ENCODE peak calls at places on chromosomes 7 and 10, in ten cellular contexts. T is spleen; C is NCI-H460; R is stimulated activated CD8-positive, alpha-beta memory T cell treated with anti-CD3 and anti-CD28 coated beads, Interleukin-7, amount 100 ng/mL, for 1 hour; K is T-helper 1 cell; O is kidney tubule cell; P is right lobe of liver; A is fibroblast of the aortic adventitia; B is tibial nerve; N is activated CD4-positive, alpha-beta T cell treated with anti-CD3 and anti-CD28 coated beads, Interleukin-2, amount 10 ng/mL, durations not matched to agents 7 days and 5 days. F is an unnamed sample.

GRCh38 chr10:73908853-73909611 is 1.9 kb upstream of the PLAU start:
- DNase-seq in C (peak; percentile 64), A (peak; percentile 89), K (no peak), B (no peak), O (peak; percentile 100), P (no peak), N (peak; percentile 44), R (no peak), T (no peak), F (peak; percentile 68)

GRCh38 chr10:132410779-132411532 is 14.0 kb downstream of the PWWP2B start:
- DNase-seq in T (peak; percentile 67), B (no peak), R (no peak), A (no peak), K (no peak), P (no peak), O (no peak), C (no peak), N (no peak), F (no peak)

GRCh38 chr7:80851896-80852476 is 66.9 kb downstream of the SEMA3C start:
- DNase-seq in A (peak; percentile 40), N (no peak), O (peak; percentile 52), P (no peak), R (no peak), K (no peak), C (peak; percentile 48), T (no peak), B (no peak), F (no peak)

GRCh38 chr10:125722811-125723210 is 3.3 kb downstream of the EDRF1 start:
- DNase-seq in A (no peak), O (no peak), K (no peak), R (no peak), N (no peak), C (no peak), P (no peak), B (no peak), T (no peak), F (no peak)

GRCh38 chr7:133197972-133198544 is 54.8 kb upstream of the EXOC4 start:
- DNase-seq in R (no peak), B (no peak), K (no peak), P (no peak), T (no peak), N (no peak), O (no peak), A (no peak), C (no peak), F (no peak)

GRCh38 chr10:50625663-50626062 is 1.9 kb upstream of the SGMS1 start:
- DNase-seq in N (no peak), B (no peak), A (peak; percentile 47), T (no peak), P (no peak), O (no peak), R (no peak), K (no peak), C (no peak), F (no peak)

GRCh38 chr7:3825491-3825890 is 524.4 kb downstream of the SDK1 start:
- DNase-seq in C (no peak), A (no peak), N (no peak), O (no peak), B (no peak), T (no peak), P (no peak), K (no peak), R (no peak), F (no peak)

GRCh38 chr10:33412261-33413092 is 78.0 kb upstream of the NRP1 start:
- DNase-seq in T (no peak), O (peak; percentile 93), B (no peak), P (no peak), A (peak; percentile 94), K (no peak), N (no peak), R (no peak), C (no peak), F (peak; percentile 70)

GRCh38 chr7:73645643-73646182 is 21.4 kb upstream of the MLXIPL start:
- DNase-seq in P (no peak), K (no peak), T (no peak), R (no peak), A (no peak), B (no peak), O (no peak), N (no peak), C (no peak), F (no peak)

GRCh38 chr7:146249272-146249671 is 132.7 kb downstream of the CNTNAP2 start:
- DNase-seq in O (no peak), T (no peak), K (no peak), R (no peak), P (no peak), B (no peak), N (no peak), A (no peak), C (no peak), F (no peak)

GRCh38 chr7:130982651-130983050 is 248.6 kb upstream of the KLF14 start:
- DNase-seq in N (no peak), R (no peak), T (no peak), P (no peak), A (no peak), B (no peak), O (no peak), K (no peak), C (no peak), F (no peak)

GRCh38 chr10:59580257-59580863 is 129.3 kb downstream of the SLC16A9 start:
- DNase-seq in P (no peak), K (no peak), B (no peak), N (no peak), R (no peak), T (no peak), A (peak; percentile 81), C (peak; percentile 12), O (peak; percentile 45), F (no peak)

GRCh38 chr10:3877092-3878000 is 92.3 kb upstream of the KLF6 start:
- DNase-seq in N (no peak), O (peak; percentile 43), T (no peak), K (no peak), P (no peak), B (no peak), A (peak; percentile 26), R (no peak), C (no peak), F (no peak)

GRCh38 chr10:803041-803741 is 113.7 kb upstream of the DIP2C start:
- DNase-seq in O (no peak), K (no peak), A (no peak), R (no peak), T (no peak), B (no peak), C (no peak), P (peak; percentile 34), N (no peak), F (peak; percentile 55)

GRCh38 chr10:127243490-127244272 is 47.3 kb upstream of the INSYN2A start:
- DNase-seq in B (no peak), T (no peak), O (peak; percentile 55), C (peak; percentile 60), R (peak; percentile 4), K (no peak), P (no peak), N (peak; percentile 52), A (peak; percentile 19), F (no peak)

GRCh38 chr7:95788288-95788687 is 15.9 kb downstream of the DYNC1I1 start:
- DNase-seq in R (no peak), P (no peak), T (no peak), O (no peak), A (no peak), B (no peak), C (no peak), K (no peak), N (no peak), F (no peak)

GRCh38 chr7:47941136-47941844 is 7.0 kb downstream of the PKD1L1 start:
- DNase-seq in C (no peak), T (peak; percentile 70), O (peak; percentile 83), B (no peak), K (no peak), N (no peak), R (no peak), P (no peak), A (peak; percentile 86), F (no peak)

GRCh38 chr7:71637578-71637977 is 505.6 kb downstream of the GALNT17 start:
- DNase-seq in C (no peak), O (peak; percentile 47), N (no peak), P (no peak), A (no peak), K (no peak), T (no peak), B (no peak), R (no peak), F (no peak)

GRCh38 chr10:111261066-111261465 is 184.2 kb downstream of the ADRA2A start:
- DNase-seq in N (no peak), B (no peak), P (no peak), T (no peak), K (no peak), A (no peak), R (no peak), C (no peak), O (no peak), F (no peak)

GRCh38 chr10:36450385-36450784 is 675.0 kb upstream of the ANKRD30A start:
- DNase-seq in C (no peak), T (no peak), K (no peak), O (no peak), A (peak; percentile 77), R (no peak), B (no peak), N (no peak), P (no peak), F (no peak)

GRCh38 chr10:78685466-78686163 is 383.2 kb upstream of the ZMIZ1 start:
- DNase-seq in B (no peak), P (no peak), A (peak; percentile 32), N (no peak), C (no peak), O (peak; percentile 78), T (no peak), K (no peak), R (no peak), F (no peak)

GRCh38 chr7:112855227-112855626 is 65.0 kb upstream of the TMEM168 start:
- DNase-seq in C (no peak), P (no peak), R (no peak), K (no peak), B (no peak), O (no peak), T (no peak), A (no peak), N (no peak), F (no peak)

GRCh38 chr7:81447351-81447952 is 322.4 kb downstream of the HGF start:
- DNase-seq in B (no peak), T (no peak), N (no peak), O (peak; percentile 58), K (no peak), A (peak; percentile 83), R (no peak), P (no peak), C (peak; percentile 52), F (no peak)

GRCh38 chr10:121774404-121774803 is 153.4 kb downstream of the ATE1 start:
- DNase-seq in P (no peak), K (no peak), R (no peak), A (no peak), O (peak; percentile 55), T (no peak), C (no peak), B (no peak), N (no peak), F (no peak)

GRCh38 chr7:83161851-83162401 is 758 bp downstream of the PCLO start:
- DNase-seq in R (no peak), C (no peak), P (no peak), K (no peak), A (no peak), O (no peak), T (no peak), B (no peak), N (no peak), F (no peak)

GRCh38 chr10:11602919-11603523 is 8.4 kb downstream of the USP6NL start:
- DNase-seq in C (no peak), P (no peak), A (no peak), O (peak; percentile 61), T (no peak), B (no peak), N (no peak), R (no peak), K (no peak), F (no peak)

GRCh38 chr10:132709471-132709951 is 76.4 kb downstream of the NKX6-2 start:
- DNase-seq in R (no peak), K (no peak), A (no peak), O (no peak), P (peak; percentile 33), C (no peak), N (no peak), T (peak; percentile 64), B (no peak), F (peak; percentile 54)

GRCh38 chr7:132240262-132240661 is 336.0 kb downstream of the PLXNA4 start:
- DNase-seq in N (no peak), K (no peak), O (no peak), C (no peak), A (no peak), B (no peak), T (no peak), R (no peak), P (no peak), F (no peak)

F was measured in tibial artery.